ENCODE peak calls at places on chromosomes 3 and 15, in nine cellular contexts. T is AG09319, B is astrocyte of the spinal cord, X is A673, Q is sigmoid colon, E is mucosa of descending colon, G is fibroblast of mammary gland, P is endothelial cell, D is ascending aorta. N is an unnamed sample.

GRCh38 chr3:179067839-179068238 is 3.8 kb downstream of the ZMAT3 start:
- DNase-seq in T (no peak), D (no peak), B (no peak), X (no peak), G (no peak), E (no peak), Q (no peak), P (no peak), N (no peak)

GRCh38 chr3:174198199-174198598 is 660.9 kb upstream of the NAALADL2 start:
- DNase-seq in X (no peak), T (no peak), D (no peak), P (no peak), G (peak), E (no peak), Q (no peak), B (peak), N (no peak)

GRCh38 chr15:64864080-64864479 is 22.4 kb downstream of the PLEKHO2 start:
- DNase-seq in E (no peak), Q (no peak), D (no peak), T (no peak), G (no peak), B (no peak), P (no peak), X (no peak), N (no peak)

GRCh38 chr3:126179825-126180476 is 435 bp downstream of the ALDH1L1 start:
- DNase-seq in Q (peak), B (no peak), G (no peak), D (no peak), T (no peak), P (peak), E (no peak), X (peak), N (no peak)

GRCh38 chr15:37098468-37099320 is 1.7 kb downstream of the MEIS2 start:
- DNase-seq in E (no peak), X (peak), D (no peak), P (peak), T (no peak), B (peak), G (no peak), Q (peak), N (no peak)

GRCh38 chr3:17179381-17180205 is 294.8 kb downstream of the PLCL2 start:
- DNase-seq in P (no peak), E (no peak), Q (no peak), B (peak), X (peak), T (no peak), G (peak), D (no peak), N (no peak)

GRCh38 chr3:196202516-196202970 is 8.7 kb downstream of the ZDHHC19 start:
- DNase-seq in B (peak), P (no peak), Q (peak), G (peak), E (peak), T (no peak), X (no peak), D (no peak), N (no peak)

GRCh38 chr15:73927003-73927475 is 777 bp downstream of the LOXL1 start:
- DNase-seq in P (peak), D (no peak), G (no peak), E (peak), T (no peak), B (no peak), Q (peak), X (peak), N (no peak)

GRCh38 chr3:17386432-17386831 is 356.0 kb downstream of the TBC1D5 start:
- DNase-seq in D (no peak), G (no peak), Q (no peak), T (no peak), X (no peak), B (no peak), E (no peak), P (no peak), N (no peak)

GRCh38 chr3:48716508-48716981 is 476 bp downstream of the IP6K2 start:
- DNase-seq in P (peak), T (no peak), D (no peak), E (no peak), G (no peak), Q (peak), X (peak), B (no peak), N (no peak)

DNA sequence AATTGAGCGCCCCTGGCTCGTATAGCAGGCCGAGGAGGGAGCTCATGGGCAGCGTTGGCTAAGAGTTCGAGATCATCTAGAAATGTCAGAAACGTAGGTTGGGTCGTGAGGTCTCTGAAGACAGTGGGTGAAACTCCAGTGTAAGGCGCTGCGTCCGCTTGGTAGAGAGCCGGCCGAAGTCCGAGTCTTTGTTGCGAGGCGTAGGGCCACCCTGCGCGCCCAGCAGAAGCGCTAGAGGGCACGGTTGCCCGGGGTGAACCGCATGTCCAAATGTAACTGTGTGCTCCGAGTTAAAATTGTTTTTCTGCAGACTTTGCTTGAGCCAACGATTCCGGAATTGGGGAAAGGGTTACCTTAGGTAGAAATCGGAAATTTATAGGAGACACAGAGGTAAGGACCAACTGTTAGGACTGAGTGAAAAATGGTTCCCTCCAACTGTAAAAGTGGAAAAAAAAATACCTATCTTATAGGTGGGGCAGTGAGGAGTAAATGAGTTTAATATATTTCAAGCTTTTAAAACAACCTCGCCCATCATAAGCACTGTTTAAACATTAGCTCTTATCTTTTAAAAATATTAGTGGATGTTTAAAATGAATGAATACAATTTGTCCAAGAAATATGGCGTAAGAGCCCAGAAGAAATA is 993 bp upstream of the SIAH2 start:
- DNase-seq in D (no peak), P (peak), G (peak), E (peak), Q (peak), T (no peak), B (no peak), X (no peak), N (no peak)
- TF ChIP-seq CTCF in D (peak), P (no peak), G (peak), E (peak), Q (peak), T (peak), B (peak), X (peak), N (peak)

GRCh38 chr3:186772281-186772885 is 11.0 kb upstream of the EIF4A2 start:
- DNase-seq in B (no peak), D (no peak), G (no peak), T (no peak), P (no peak), E (no peak), X (no peak), Q (no peak), N (no peak)

GRCh38 chr3:186779204-186779603 is 4.2 kb upstream of the EIF4A2 start:
- DNase-seq in G (no peak), E (no peak), X (no peak), T (no peak), Q (no peak), B (no peak), P (no peak), D (no peak), N (no peak)

GRCh38 chr3:186772886-186773417 is 10.4 kb upstream of the EIF4A2 start:
- DNase-seq in X (no peak), D (peak), T (no peak), G (no peak), E (peak), Q (peak), P (no peak), B (no peak), N (no peak)

DNA sequence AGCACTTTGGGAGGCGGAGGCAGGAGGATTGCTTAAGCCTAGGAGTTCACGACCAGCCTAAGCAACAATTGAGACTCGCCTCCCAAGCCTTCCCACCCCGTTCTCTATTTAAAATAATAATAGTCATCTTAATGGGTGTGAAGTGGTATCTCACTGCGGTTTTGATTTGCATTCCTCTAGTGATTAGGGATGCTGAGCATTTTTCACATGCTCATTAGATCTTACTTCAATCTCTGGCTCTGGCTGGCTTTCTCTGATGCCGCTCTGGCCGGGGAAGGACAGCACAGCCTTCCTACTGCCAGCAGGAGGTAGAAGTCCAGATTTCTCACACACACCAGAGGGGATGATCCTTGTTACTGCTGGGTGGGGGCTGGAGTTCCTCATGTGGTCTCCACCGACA is 7.4 kb upstream of the EIF4A2 start:
- DNase-seq in X (peak), D (no peak), Q (no peak), B (no peak), E (no peak), P (no peak), T (no peak), G (no peak), N (no peak)
- TF ChIP-seq CTCF in X (peak), D (no peak), Q (no peak), B (no peak), E (no peak), P (no peak), T (no peak), G (no peak), N (no peak)

GRCh38 chr3:15794842-15795562 is 2.8 kb downstream of the ANKRD28 start:
- DNase-seq in B (peak), E (no peak), P (no peak), T (no peak), D (no peak), Q (no peak), X (no peak), G (no peak), N (no peak)
- TF ChIP-seq CTCF in B (peak), E (no peak), P (no peak), T (peak), D (no peak), Q (no peak), X (no peak), G (peak), N (peak)

GRCh38 chr3:41508063-41508696 is 308.9 kb downstream of the CTNNB1 start:
- DNase-seq in X (no peak), B (peak), E (no peak), P (no peak), D (no peak), G (peak), Q (no peak), T (no peak), N (no peak)
- TF ChIP-seq CTCF in X (no peak), B (peak), E (no peak), P (no peak), D (no peak), G (no peak), Q (no peak), T (no peak), N (peak)

GRCh38 chr3:62229908-62230307 is 143.4 kb downstream of the FEZF2 start:
- DNase-seq in Q (no peak), B (peak), X (peak), T (no peak), P (no peak), D (no peak), E (no peak), G (peak), N (no peak)
- TF ChIP-seq CTCF in Q (no peak), B (peak), X (peak), T (no peak), P (peak), D (no peak), E (no peak), G (peak), N (peak)

GRCh38 chr3:77563012-77563411 is 523.1 kb downstream of the ROBO2 start:
- DNase-seq in B (no peak), Q (no peak), X (no peak), P (no peak), D (no peak), T (no peak), G (no peak), E (no peak), N (no peak)
- TF ChIP-seq CTCF in B (no peak), Q (no peak), X (no peak), P (no peak), D (no peak), T (no peak), G (no peak), E (no peak), N (no peak)

DNA sequence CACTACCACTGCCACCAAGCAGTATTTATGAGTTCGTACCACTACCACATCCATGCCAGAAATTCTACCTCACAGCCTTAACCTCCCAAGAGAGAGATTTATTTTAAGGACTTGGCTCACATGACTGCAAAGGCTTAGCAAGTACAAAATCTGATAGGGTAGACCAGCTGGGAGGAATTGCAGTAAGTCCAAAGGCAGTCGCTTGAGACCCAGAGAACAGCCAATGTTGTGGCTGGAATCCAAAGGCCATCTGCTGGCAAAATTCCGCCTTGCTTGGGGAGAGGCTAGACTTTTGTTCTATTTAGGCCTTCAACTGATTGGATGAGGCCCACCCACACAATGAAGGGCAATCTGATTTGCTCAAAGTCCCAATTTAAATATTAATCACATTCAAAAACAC is 101.4 kb upstream of the STT3B start:
- DNase-seq in Q (no peak), E (no peak), B (no peak), T (no peak), G (no peak), P (no peak), X (no peak), D (no peak), N (no peak)
- TF ChIP-seq CTCF in Q (no peak), E (no peak), B (no peak), T (no peak), G (no peak), P (no peak), X (no peak), D (no peak), N (no peak)

GRCh38 chr3:183551930-183552329 is 3.6 kb downstream of the KLHL6 start:
- DNase-seq in B (no peak), T (no peak), E (no peak), D (no peak), Q (no peak), X (no peak), P (no peak), G (no peak), N (no peak)
- TF ChIP-seq CTCF in B (no peak), T (no peak), E (no peak), D (no peak), Q (no peak), X (no peak), P (no peak), G (no peak), N (no peak)

DNA sequence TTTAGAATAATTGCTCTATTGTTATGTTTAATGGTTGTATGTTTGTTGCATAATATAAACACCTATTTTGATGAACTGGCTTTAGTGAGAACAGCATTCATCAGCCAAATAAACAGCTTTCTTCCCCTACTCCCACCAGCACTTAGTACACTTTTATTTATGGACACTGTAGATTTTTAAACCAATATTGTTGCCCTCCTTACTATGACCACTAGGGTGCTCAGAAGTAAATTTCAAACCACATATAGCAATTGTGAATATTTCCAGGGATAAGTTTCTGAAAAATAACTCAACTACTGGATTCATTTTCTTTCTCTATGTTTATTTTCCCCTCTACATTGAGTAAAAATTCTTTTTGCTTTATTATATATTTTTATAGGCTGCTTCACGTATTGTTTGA is 84.7 kb upstream of the PTX3 start:
- DNase-seq in Q (no peak), T (no peak), X (no peak), D (no peak), E (no peak), B (no peak), G (no peak), P (no peak), N (no peak)
- TF ChIP-seq CTCF in Q (no peak), T (no peak), X (peak), D (no peak), E (no peak), B (peak), G (peak), P (peak), N (peak)

N was measured in chondrocyte.